ENCODE peak calls at places on chromosomes 13 and 19, in six cellular contexts. Q is omental fat pad; W is LHCN-M2; G is stimulated activated CD4-positive, alpha-beta T cell treated with anti-CD3 and anti-CD28 coated beads, Interleukin-1b, Interleukin-23, amount 100 ng/mL, for 1 hour; J is ascending aorta; M is left ventricle myocardium superior. L is an unnamed sample.

GRCh38 chr13:56670563-56670962 is 470.2 kb upstream of the PRR20A start:
- DNase-seq in Q (no peak), W (no peak), G (no peak), J (no peak), M (no peak), L (no peak)

GRCh38 chr19:6925801-6926751 is 38.7 kb downstream of the ADGRE1 start:
- DNase-seq in Q (no peak), W (peak), G (peak), J (no peak), M (no peak), L (peak)

GRCh38 chr19:10095622-10095947 is 6.9 kb downstream of the ANGPTL6 start:
- DNase-seq in Q (no peak), W (no peak), G (no peak), J (no peak), M (no peak), L (no peak)

GRCh38 chr13:113791761-113792160 is 32.7 kb downstream of the TMEM255B start:
- DNase-seq in Q (peak), W (no peak), G (no peak), J (no peak), M (peak), L (no peak)

GRCh38 chr13:39890537-39890936 is 235.1 kb downstream of the COG6 start:
- DNase-seq in Q (no peak), W (no peak), G (no peak), J (no peak), M (no peak), L (no peak)

GRCh38 chr13:30340367-30341184 is 33.2 kb upstream of the KATNAL1 start:
- DNase-seq in Q (peak), W (peak), G (no peak), J (peak), M (peak), L (no peak)

GRCh38 chr13:110340812-110341444 is 33.8 kb downstream of the COL4A2 start:
- DNase-seq in Q (peak), W (peak), G (peak), J (peak), M (peak), L (peak)

GRCh38 chr19:33916792-33917191 is 120.1 kb downstream of the KCTD15 start:
- DNase-seq in Q (no peak), W (no peak), G (no peak), J (no peak), M (no peak), L (no peak)

GRCh38 chr13:78679329-78679728 is 20.4 kb upstream of the OBI1 start:
- DNase-seq in Q (no peak), W (no peak), G (no peak), J (no peak), M (no peak), L (no peak)

GRCh38 chr19:36060430-36060829 is 5.7 kb downstream of the WDR62 start:
- DNase-seq in Q (no peak), W (no peak), G (no peak), J (no peak), M (peak), L (no peak)

GRCh38 chr13:113649212-113649611 is 8.8 kb downstream of the ATP4B start:
- DNase-seq in Q (no peak), W (no peak), G (no peak), J (no peak), M (peak), L (no peak)

GRCh38 chr13:113348591-113348990 is 15.3 kb downstream of the GRTP1 start:
- DNase-seq in Q (no peak), W (no peak), G (no peak), J (no peak), M (no peak), L (no peak)

GRCh38 chr19:4066176-4066606 is 508 bp downstream of the ZBTB7A start:
- DNase-seq in Q (no peak), W (no peak), G (no peak), J (no peak), M (peak), L (peak)

GRCh38 chr13:108495686-108496363 is 133.6 kb upstream of the MYO16 start:
- DNase-seq in Q (no peak), W (no peak), G (no peak), J (no peak), M (no peak), L (no peak)

GRCh38 chr13:73179906-73180305 is 121.1 kb downstream of the KLF5 start:
- DNase-seq in Q (no peak), W (no peak), G (no peak), J (no peak), M (no peak), L (no peak)

GRCh38 chr13:94825507-94825906 is 113.2 kb upstream of the SOX21 start:
- DNase-seq in Q (no peak), W (peak), G (no peak), J (no peak), M (peak), L (no peak)

GRCh38 chr19:50332014-50332263 is 2.8 kb upstream of the KCNC3 start:
- DNase-seq in Q (no peak), W (no peak), G (no peak), J (no peak), M (no peak), L (no peak)

GRCh38 chr13:98482476-98483444 is 94.1 kb downstream of the STK24 start:
- DNase-seq in Q (no peak), W (peak), G (no peak), J (peak), M (peak), L (no peak)

GRCh38 chr13:24270639-24271131 is 38.7 kb upstream of the C1QTNF9 start:
- DNase-seq in Q (no peak), W (peak), G (no peak), J (peak), M (peak), L (peak)

GRCh38 chr13:30113531-30113930 is 193.8 kb downstream of the KATNAL1 start:
- DNase-seq in Q (no peak), W (no peak), G (no peak), J (no peak), M (no peak), L (no peak)

GRCh38 chr19:40217027-40217810 is 965 bp downstream of the TTC9B start:
- DNase-seq in Q (no peak), W (no peak), G (no peak), J (no peak), M (no peak), L (no peak)

GRCh38 chr13:78701383-78701782 is 42.4 kb upstream of the OBI1 start:
- DNase-seq in Q (no peak), W (no peak), G (no peak), J (no peak), M (no peak), L (no peak)

GRCh38 chr13:77339408-77339807 is 12.5 kb upstream of the MYCBP2 start:
- DNase-seq in Q (no peak), W (no peak), G (no peak), J (no peak), M (no peak), L (no peak)

GRCh38 chr13:109844396-109844795 is 58.0 kb upstream of the IRS2 start:
- DNase-seq in Q (no peak), W (peak), G (no peak), J (no peak), M (no peak), L (no peak)

GRCh38 chr13:24454100-24454499 is 58.5 kb downstream of the PARP4 start:
- DNase-seq in Q (no peak), W (no peak), G (no peak), J (no peak), M (no peak), L (no peak)

GRCh38 chr19:5851302-5851701 is at the start of gene FUT3:
- DNase-seq in Q (no peak), W (no peak), G (no peak), J (no peak), M (no peak), L (no peak)

GRCh38 chr19:45691516-45692186 is at the start of gene SNRPD2:
- DNase-seq in Q (peak), W (peak), G (peak), J (peak), M (peak), L (no peak)

GRCh38 chr19:29983568-29983967 is 41.5 kb downstream of the URI1 start:
- DNase-seq in Q (no peak), W (peak), G (no peak), J (no peak), M (no peak), L (no peak)

GRCh38 chr19:35661995-35662340 is 4.3 kb upstream of the UPK1A start:
- DNase-seq in Q (no peak), W (no peak), G (no peak), J (no peak), M (no peak), L (no peak)

GRCh38 chr13:99605417-99606321 is 104.4 kb downstream of the TM9SF2 start:
- DNase-seq in Q (no peak), W (peak), G (no peak), J (no peak), M (peak), L (peak)

GRCh38 chr13:38566526-38566925 is 120.4 kb upstream of the FREM2 start:
- DNase-seq in Q (no peak), W (no peak), G (no peak), J (no peak), M (no peak), L (no peak)

GRCh38 chr13:97659602-97660001 is 225.6 kb downstream of the RAP2A start:
- DNase-seq in Q (no peak), W (peak), G (no peak), J (no peak), M (no peak), L (no peak)

GRCh38 chr19:55042688-55043087 is 4.6 kb upstream of the GP6 start:
- DNase-seq in Q (no peak), W (no peak), G (no peak), J (no peak), M (no peak), L (no peak)

GRCh38 chr19:2923510-2923909 is 21.3 kb downstream of the ZNF77 start:
- DNase-seq in Q (no peak), W (peak), G (no peak), J (no peak), M (no peak), L (no peak)

GRCh38 chr13:49690133-49690989 is 925 bp downstream of the EBPL start:
- DNase-seq in Q (no peak), W (peak), G (no peak), J (no peak), M (no peak), L (no peak)

GRCh38 chr19:4014541-4015491 is 7.3 kb downstream of the PIAS4 start:
- DNase-seq in Q (no peak), W (no peak), G (peak), J (no peak), M (peak), L (peak)

GRCh38 chr19:7775761-7776160 is 12.7 kb downstream of the CLEC4M start:
- DNase-seq in Q (no peak), W (no peak), G (no peak), J (no peak), M (no peak), L (no peak)

L was measured in activated CD8-positive, alpha-beta memory T cell treated with anti-CD3 and anti-CD28 coated beads for 24 hours.